ENCODE peak calls at places on chromosomes 2 and 18, in eight cellular contexts. One of them, this sample, is unnamed.

GRCh38 chr2:71499691-71500090 is 46.3 kb downstream of the DYSF start:
- DNase-seq in HL-60: no peak
- DNase-seq in endothelial cell: no peak
- DNase-seq in neural progenitor cell: no peak
- DNase-seq in tibial artery: no peak
- DNase-seq in Panc1: no peak
- DNase-seq in GM20000: no peak
- DNase-seq in mesothelial cell of epicardium: no peak
- DNase-seq in this sample: no peak

GRCh38 chr2:223613017-223613950 is 11.1 kb upstream of the SCG2 start:
- DNase-seq in HL-60: peak
- DNase-seq in endothelial cell: peak
- DNase-seq in neural progenitor cell: peak
- DNase-seq in tibial artery: peak
- DNase-seq in Panc1: peak
- DNase-seq in GM20000: no peak
- DNase-seq in mesothelial cell of epicardium: peak
- DNase-seq in this sample: peak

GRCh38 chr2:172436889-172437288 is 9.5 kb downstream of the ITGA6 start:
- DNase-seq in HL-60: no peak
- DNase-seq in endothelial cell: no peak
- DNase-seq in neural progenitor cell: no peak
- DNase-seq in tibial artery: no peak
- DNase-seq in Panc1: no peak
- DNase-seq in GM20000: no peak
- DNase-seq in mesothelial cell of epicardium: no peak
- DNase-seq in this sample: peak

GRCh38 chr2:152694161-152694661 is 23.1 kb downstream of the PRPF40A start:
- DNase-seq in HL-60: no peak
- DNase-seq in endothelial cell: no peak
- DNase-seq in neural progenitor cell: no peak
- DNase-seq in tibial artery: no peak
- DNase-seq in Panc1: peak
- DNase-seq in GM20000: no peak
- DNase-seq in mesothelial cell of epicardium: no peak
- DNase-seq in this sample: no peak

GRCh38 chr2:223104741-223105140 is 52.8 kb downstream of the KCNE4 start:
- DNase-seq in HL-60: no peak
- DNase-seq in endothelial cell: no peak
- DNase-seq in neural progenitor cell: no peak
- DNase-seq in tibial artery: no peak
- DNase-seq in Panc1: no peak
- DNase-seq in GM20000: no peak
- DNase-seq in mesothelial cell of epicardium: no peak
- DNase-seq in this sample: no peak

GRCh38 chr2:15856318-15856717 is 84.0 kb upstream of the MYCN start:
- DNase-seq in HL-60: no peak
- DNase-seq in endothelial cell: no peak
- DNase-seq in neural progenitor cell: no peak
- DNase-seq in tibial artery: no peak
- DNase-seq in Panc1: no peak
- DNase-seq in GM20000: no peak
- DNase-seq in mesothelial cell of epicardium: no peak
- DNase-seq in this sample: no peak

GRCh38 chr18:72986103-72986502 is 118.3 kb upstream of the NETO1 start:
- DNase-seq in HL-60: no peak
- DNase-seq in endothelial cell: no peak
- DNase-seq in neural progenitor cell: no peak
- DNase-seq in tibial artery: no peak
- DNase-seq in Panc1: no peak
- DNase-seq in GM20000: no peak
- DNase-seq in mesothelial cell of epicardium: no peak
- DNase-seq in this sample: no peak

GRCh38 chr2:169050476-169051240 is 18.7 kb upstream of the DHRS9 start:
- DNase-seq in HL-60: no peak
- DNase-seq in endothelial cell: no peak
- DNase-seq in neural progenitor cell: no peak
- DNase-seq in tibial artery: no peak
- DNase-seq in Panc1: no peak
- DNase-seq in GM20000: no peak
- DNase-seq in mesothelial cell of epicardium: no peak
- DNase-seq in this sample: peak

GRCh38 chr18:79507076-79507545 is 111.4 kb downstream of the NFATC1 start:
- DNase-seq in HL-60: peak
- DNase-seq in endothelial cell: peak
- DNase-seq in neural progenitor cell: no peak
- DNase-seq in tibial artery: peak
- DNase-seq in Panc1: no peak
- DNase-seq in GM20000: no peak
- DNase-seq in mesothelial cell of epicardium: no peak
- DNase-seq in this sample: no peak

GRCh38 chr2:173124441-173124840 is 48.8 kb downstream of the MAP3K20 start:
- DNase-seq in HL-60: no peak
- DNase-seq in endothelial cell: no peak
- DNase-seq in neural progenitor cell: no peak
- DNase-seq in tibial artery: no peak
- DNase-seq in Panc1: no peak
- DNase-seq in GM20000: no peak
- DNase-seq in mesothelial cell of epicardium: no peak
- DNase-seq in this sample: peak

GRCh38 chr2:15939854-15940660 is at the start of gene MYCN:
- DNase-seq in HL-60: peak
- DNase-seq in endothelial cell: peak
- DNase-seq in neural progenitor cell: peak
- DNase-seq in tibial artery: peak
- DNase-seq in Panc1: no peak
- DNase-seq in GM20000: no peak
- DNase-seq in mesothelial cell of epicardium: peak
- DNase-seq in this sample: no peak

GRCh38 chr2:68045337-68045736 is 17.5 kb downstream of the C1D start:
- DNase-seq in HL-60: no peak
- DNase-seq in endothelial cell: no peak
- DNase-seq in neural progenitor cell: no peak
- DNase-seq in tibial artery: no peak
- DNase-seq in Panc1: no peak
- DNase-seq in GM20000: no peak
- DNase-seq in mesothelial cell of epicardium: no peak
- DNase-seq in this sample: no peak

GRCh38 chr2:158928965-158929364 is 39.5 kb upstream of the TANC1 start:
- DNase-seq in HL-60: no peak
- DNase-seq in endothelial cell: no peak
- DNase-seq in neural progenitor cell: no peak
- DNase-seq in tibial artery: no peak
- DNase-seq in Panc1: no peak
- DNase-seq in GM20000: no peak
- DNase-seq in mesothelial cell of epicardium: no peak
- DNase-seq in this sample: no peak

GRCh38 chr18:77023115-77023782 is 109.3 kb downstream of the MBP start:
- DNase-seq in HL-60: no peak
- DNase-seq in endothelial cell: no peak
- DNase-seq in neural progenitor cell: no peak
- DNase-seq in tibial artery: no peak
- DNase-seq in Panc1: no peak
- DNase-seq in GM20000: no peak
- DNase-seq in mesothelial cell of epicardium: no peak
- DNase-seq in this sample: no peak

GRCh38 chr2:96769816-96770215 is 9.1 kb downstream of the CNNM4 start:
- DNase-seq in HL-60: peak
- DNase-seq in endothelial cell: no peak
- DNase-seq in neural progenitor cell: no peak
- DNase-seq in tibial artery: peak
- DNase-seq in Panc1: no peak
- DNase-seq in GM20000: no peak
- DNase-seq in mesothelial cell of epicardium: no peak
- DNase-seq in this sample: no peak

GRCh38 chr2:163665817-163666216 is 70.0 kb downstream of the FIGN start:
- DNase-seq in HL-60: no peak
- DNase-seq in endothelial cell: no peak
- DNase-seq in neural progenitor cell: no peak
- DNase-seq in tibial artery: no peak
- DNase-seq in Panc1: peak
- DNase-seq in GM20000: no peak
- DNase-seq in mesothelial cell of epicardium: no peak
- DNase-seq in this sample: no peak

GRCh38 chr18:11066038-11066437 is 83.3 kb downstream of the PIEZO2 start:
- DNase-seq in HL-60: no peak
- DNase-seq in endothelial cell: no peak
- DNase-seq in neural progenitor cell: peak
- DNase-seq in tibial artery: no peak
- DNase-seq in Panc1: no peak
- DNase-seq in GM20000: no peak
- DNase-seq in mesothelial cell of epicardium: no peak
- DNase-seq in this sample: no peak

GRCh38 chr2:128879161-128879560 is 560.5 kb upstream of the HS6ST1 start:
- DNase-seq in HL-60: no peak
- DNase-seq in endothelial cell: no peak
- DNase-seq in neural progenitor cell: peak
- DNase-seq in tibial artery: no peak
- DNase-seq in Panc1: no peak
- DNase-seq in GM20000: no peak
- DNase-seq in mesothelial cell of epicardium: no peak
- DNase-seq in this sample: no peak

GRCh38 chr2:239319261-239319661 is 81.6 kb downstream of the HDAC4 start:
- DNase-seq in HL-60: no peak
- DNase-seq in endothelial cell: no peak
- DNase-seq in neural progenitor cell: no peak
- DNase-seq in tibial artery: no peak
- DNase-seq in Panc1: no peak
- DNase-seq in GM20000: no peak
- DNase-seq in mesothelial cell of epicardium: peak
- DNase-seq in this sample: no peak

DNA sequence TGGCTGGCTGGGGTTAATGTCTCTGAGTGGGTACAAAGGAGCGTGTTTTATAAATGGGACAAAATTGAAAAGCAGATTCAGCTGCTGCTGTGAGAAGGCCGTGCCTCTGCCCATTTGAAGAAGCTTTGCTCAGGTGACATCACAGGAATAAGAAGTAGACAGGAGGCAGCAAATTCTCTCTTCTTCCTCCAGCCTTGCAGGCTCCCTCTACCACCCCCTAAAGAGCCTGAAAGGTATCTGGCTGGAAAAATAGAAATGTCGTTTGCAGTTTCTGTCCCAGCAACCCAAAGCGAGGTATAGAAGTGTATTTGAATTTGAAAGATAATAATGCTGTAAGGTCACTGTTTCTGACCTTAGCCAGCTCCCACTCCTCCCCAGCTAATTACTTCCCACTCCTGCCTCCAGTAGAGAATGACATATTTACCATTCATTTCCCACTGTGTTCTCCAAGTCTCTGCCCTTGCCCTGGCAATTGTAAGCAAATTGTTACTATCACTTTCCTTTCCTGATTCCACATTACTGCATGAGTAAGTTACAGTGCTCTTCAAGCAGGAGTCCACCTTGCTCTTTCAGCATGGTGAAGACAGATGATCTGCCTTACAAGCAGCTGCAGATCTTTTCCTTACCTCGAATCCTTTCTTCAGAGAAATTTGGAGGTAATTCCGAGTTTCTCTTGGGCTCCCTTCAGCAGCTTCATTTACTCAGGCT is 56.7 kb upstream of the RASGRP3 start:
- DNase-seq in HL-60: no peak
- DNase-seq in endothelial cell: no peak
- DNase-seq in neural progenitor cell: no peak
- DNase-seq in tibial artery: no peak
- DNase-seq in Panc1: no peak
- DNase-seq in GM20000: no peak
- DNase-seq in mesothelial cell of epicardium: no peak
- DNase-seq in this sample: peak
- TF ChIP-seq CTCF in HL-60: no peak
- TF ChIP-seq CTCF in endothelial cell: no peak
- TF ChIP-seq CTCF in neural progenitor cell: no peak
- TF ChIP-seq CTCF in tibial artery: no peak
- TF ChIP-seq CTCF in Panc1: peak
- TF ChIP-seq CTCF in GM20000: no peak
- TF ChIP-seq CTCF in mesothelial cell of epicardium: no peak
- TF ChIP-seq CTCF in this sample: no peak

DNA sequence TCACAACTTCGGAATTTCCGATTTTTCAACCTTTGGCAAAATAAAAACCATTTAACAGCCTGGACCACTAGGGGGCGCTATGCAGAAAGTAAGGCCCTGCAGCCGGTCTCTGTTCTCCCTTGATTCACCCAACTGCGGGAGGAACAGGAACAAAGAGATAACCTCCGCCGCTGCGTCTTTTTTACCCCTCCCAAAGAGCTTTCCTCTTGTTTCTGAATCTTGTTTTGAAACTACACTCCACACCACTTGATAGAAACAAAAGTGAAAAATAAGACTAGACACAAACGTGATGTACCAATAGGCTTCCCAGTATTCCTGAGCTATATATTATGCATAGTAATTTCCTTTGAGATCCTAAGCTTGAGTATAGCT is 231.2 kb downstream of the MYO3B start:
- DNase-seq in HL-60: peak
- DNase-seq in endothelial cell: peak
- DNase-seq in neural progenitor cell: peak
- DNase-seq in tibial artery: peak
- DNase-seq in Panc1: no peak
- DNase-seq in GM20000: peak
- DNase-seq in mesothelial cell of epicardium: peak
- DNase-seq in this sample: peak
- TF ChIP-seq CTCF in HL-60: peak
- TF ChIP-seq CTCF in endothelial cell: peak
- TF ChIP-seq CTCF in neural progenitor cell: peak
- TF ChIP-seq CTCF in tibial artery: peak
- TF ChIP-seq CTCF in Panc1: peak
- TF ChIP-seq CTCF in GM20000: peak
- TF ChIP-seq CTCF in mesothelial cell of epicardium: peak
- TF ChIP-seq CTCF in this sample: peak

GRCh38 chr18:48668466-48669179 is 129.8 kb downstream of the CTIF start:
- DNase-seq in HL-60: no peak
- DNase-seq in endothelial cell: no peak
- DNase-seq in neural progenitor cell: no peak
- DNase-seq in tibial artery: no peak
- DNase-seq in Panc1: no peak
- DNase-seq in GM20000: no peak
- DNase-seq in mesothelial cell of epicardium: peak
- DNase-seq in this sample: no peak
- TF ChIP-seq CTCF in HL-60: no peak
- TF ChIP-seq CTCF in endothelial cell: no peak
- TF ChIP-seq CTCF in neural progenitor cell: no peak
- TF ChIP-seq CTCF in tibial artery: no peak
- TF ChIP-seq CTCF in Panc1: peak
- TF ChIP-seq CTCF in GM20000: no peak
- TF ChIP-seq CTCF in mesothelial cell of epicardium: no peak
- TF ChIP-seq CTCF in this sample: no peak

GRCh38 chr2:50672286-50672685 is 359.6 kb downstream of the NRXN1 start:
- DNase-seq in HL-60: no peak
- DNase-seq in endothelial cell: no peak
- DNase-seq in neural progenitor cell: no peak
- DNase-seq in tibial artery: no peak
- DNase-seq in Panc1: no peak
- DNase-seq in GM20000: no peak
- DNase-seq in mesothelial cell of epicardium: no peak
- DNase-seq in this sample: no peak

DNA sequence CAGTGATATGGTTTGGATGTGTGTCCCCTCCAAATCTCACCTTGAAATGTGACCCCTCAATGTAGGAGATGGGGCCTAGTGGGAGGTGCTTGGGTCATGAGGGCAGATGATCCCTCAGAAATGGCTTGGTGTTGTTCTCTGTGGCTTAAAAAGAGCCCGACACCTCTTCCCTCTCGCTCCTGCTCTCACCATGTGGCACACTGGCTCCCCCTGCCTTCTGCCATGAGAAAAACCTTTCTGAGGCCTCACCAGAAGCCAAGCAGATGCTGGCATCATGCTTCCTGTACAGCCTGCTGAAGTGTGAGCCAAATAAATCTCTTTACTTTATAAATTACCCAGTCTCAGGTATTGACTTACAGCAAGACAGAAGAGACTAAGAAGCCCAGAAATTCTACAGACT is 357.1 kb downstream of the NRXN1 start:
- DNase-seq in HL-60: peak
- DNase-seq in endothelial cell: no peak
- DNase-seq in neural progenitor cell: peak
- DNase-seq in tibial artery: no peak
- DNase-seq in Panc1: no peak
- DNase-seq in GM20000: no peak
- DNase-seq in mesothelial cell of epicardium: no peak
- DNase-seq in this sample: no peak
- TF ChIP-seq CTCF in HL-60: no peak
- TF ChIP-seq CTCF in endothelial cell: no peak
- TF ChIP-seq CTCF in neural progenitor cell: peak
- TF ChIP-seq CTCF in tibial artery: no peak
- TF ChIP-seq CTCF in Panc1: peak
- TF ChIP-seq CTCF in GM20000: no peak
- TF ChIP-seq CTCF in mesothelial cell of epicardium: no peak
- TF ChIP-seq CTCF in this sample: no peak